ENCODE peak calls at places on chromosomes 3 and 15, in nine cellular contexts. One of them, this sample, is unnamed.

GRCh38 chr3:197371521-197372075 is 73.2 kb upstream of the DLG1 start:
- DNase-seq in astrocyte of the spinal cord: peak; percentile 47
- DNase-seq in NB4: no peak
- DNase-seq in heart right ventricle: no peak
- DNase-seq in CD8-positive, alpha-beta T cell: no peak
- DNase-seq in cardiac muscle cell: no peak
- DNase-seq in astrocyte: peak; percentile 63
- DNase-seq in mesothelial cell of epicardium: no peak
- DNase-seq in pancreas: no peak
- DNase-seq in this sample: no peak

GRCh38 chr3:37221407-37221806 is 47.0 kb upstream of the LRRFIP2 start:
- DNase-seq in astrocyte of the spinal cord: peak; percentile 82
- DNase-seq in NB4: no peak
- DNase-seq in heart right ventricle: no peak
- DNase-seq in CD8-positive, alpha-beta T cell: no peak
- DNase-seq in cardiac muscle cell: peak; percentile 54
- DNase-seq in astrocyte: peak; percentile 85
- DNase-seq in mesothelial cell of epicardium: no peak
- DNase-seq in pancreas: no peak
- DNase-seq in this sample: peak; percentile 83

GRCh38 chr3:139434764-139435291 is 41.5 kb downstream of the RBP2 start:
- DNase-seq in astrocyte of the spinal cord: no peak
- DNase-seq in NB4: no peak
- DNase-seq in heart right ventricle: peak; percentile 16
- DNase-seq in CD8-positive, alpha-beta T cell: no peak
- DNase-seq in cardiac muscle cell: peak; percentile 82
- DNase-seq in astrocyte: no peak
- DNase-seq in mesothelial cell of epicardium: no peak
- DNase-seq in pancreas: no peak
- DNase-seq in this sample: peak; percentile 20

GRCh38 chr3:49173792-49174170 is 2.4 kb downstream of the KLHDC8B start:
- DNase-seq in astrocyte of the spinal cord: peak; percentile 34
- DNase-seq in NB4: no peak
- DNase-seq in heart right ventricle: peak; percentile 43
- DNase-seq in CD8-positive, alpha-beta T cell: no peak
- DNase-seq in cardiac muscle cell: peak; percentile 60
- DNase-seq in astrocyte: peak; percentile 27
- DNase-seq in mesothelial cell of epicardium: no peak
- DNase-seq in pancreas: no peak
- DNase-seq in this sample: peak; percentile 24

GRCh38 chr15:99475754-99476412 is 89.9 kb upstream of the MEF2A start:
- DNase-seq in astrocyte of the spinal cord: no peak
- DNase-seq in NB4: no peak
- DNase-seq in heart right ventricle: no peak
- DNase-seq in CD8-positive, alpha-beta T cell: no peak
- DNase-seq in cardiac muscle cell: no peak
- DNase-seq in astrocyte: no peak
- DNase-seq in mesothelial cell of epicardium: no peak
- DNase-seq in pancreas: no peak
- DNase-seq in this sample: no peak

GRCh38 chr15:64870350-64870749 is 28.6 kb downstream of the PLEKHO2 start:
- DNase-seq in astrocyte of the spinal cord: no peak
- DNase-seq in NB4: no peak
- DNase-seq in heart right ventricle: no peak
- DNase-seq in CD8-positive, alpha-beta T cell: no peak
- DNase-seq in cardiac muscle cell: no peak
- DNase-seq in astrocyte: no peak
- DNase-seq in mesothelial cell of epicardium: no peak
- DNase-seq in pancreas: no peak
- DNase-seq in this sample: no peak

GRCh38 chr3:162192340-162193004 is 695.9 kb downstream of the OTOL1 start:
- DNase-seq in astrocyte of the spinal cord: no peak
- DNase-seq in NB4: no peak
- DNase-seq in heart right ventricle: no peak
- DNase-seq in CD8-positive, alpha-beta T cell: no peak
- DNase-seq in cardiac muscle cell: no peak
- DNase-seq in astrocyte: no peak
- DNase-seq in mesothelial cell of epicardium: no peak
- DNase-seq in pancreas: no peak
- DNase-seq in this sample: no peak

GRCh38 chr3:34260266-34260990 is 462.0 kb downstream of the PDCD6IP start:
- DNase-seq in astrocyte of the spinal cord: peak; percentile 69
- DNase-seq in NB4: peak; percentile 44
- DNase-seq in heart right ventricle: no peak
- DNase-seq in CD8-positive, alpha-beta T cell: no peak
- DNase-seq in cardiac muscle cell: peak; percentile 55
- DNase-seq in astrocyte: peak; percentile 13
- DNase-seq in mesothelial cell of epicardium: peak; percentile 42
- DNase-seq in pancreas: peak; percentile 19
- DNase-seq in this sample: peak; percentile 69

GRCh38 chr3:59286791-59287531 is 237.1 kb upstream of the CFAP20DC start:
- DNase-seq in astrocyte of the spinal cord: no peak
- DNase-seq in NB4: peak; percentile 37
- DNase-seq in heart right ventricle: no peak
- DNase-seq in CD8-positive, alpha-beta T cell: no peak
- DNase-seq in cardiac muscle cell: peak; percentile 21
- DNase-seq in astrocyte: peak; percentile 22
- DNase-seq in mesothelial cell of epicardium: no peak
- DNase-seq in pancreas: peak; percentile 86
- DNase-seq in this sample: peak; percentile 18

GRCh38 chr3:177195941-177196472 is 1.3 kb downstream of the TBL1XR1 start:
- DNase-seq in astrocyte of the spinal cord: no peak
- DNase-seq in NB4: peak; percentile 69
- DNase-seq in heart right ventricle: no peak
- DNase-seq in CD8-positive, alpha-beta T cell: peak; percentile 39
- DNase-seq in cardiac muscle cell: peak; percentile 39
- DNase-seq in astrocyte: no peak
- DNase-seq in mesothelial cell of epicardium: no peak
- DNase-seq in pancreas: no peak
- DNase-seq in this sample: no peak

GRCh38 chr3:161057518-161057917 is 47.6 kb downstream of the B3GALNT1 start:
- DNase-seq in astrocyte of the spinal cord: no peak
- DNase-seq in NB4: no peak
- DNase-seq in heart right ventricle: no peak
- DNase-seq in CD8-positive, alpha-beta T cell: no peak
- DNase-seq in cardiac muscle cell: no peak
- DNase-seq in astrocyte: no peak
- DNase-seq in mesothelial cell of epicardium: no peak
- DNase-seq in pancreas: no peak
- DNase-seq in this sample: no peak

GRCh38 chr15:69554321-69554961 is 101.8 kb downstream of the RPLP1 start:
- DNase-seq in astrocyte of the spinal cord: no peak
- DNase-seq in NB4: no peak
- DNase-seq in heart right ventricle: no peak
- DNase-seq in CD8-positive, alpha-beta T cell: no peak
- DNase-seq in cardiac muscle cell: no peak
- DNase-seq in astrocyte: no peak
- DNase-seq in mesothelial cell of epicardium: no peak
- DNase-seq in pancreas: no peak
- DNase-seq in this sample: no peak

GRCh38 chr3:65732060-65732933 is 306.4 kb downstream of the MAGI1 start:
- DNase-seq in astrocyte of the spinal cord: peak; percentile 76
- DNase-seq in NB4: peak; percentile 44
- DNase-seq in heart right ventricle: no peak
- DNase-seq in CD8-positive, alpha-beta T cell: no peak
- DNase-seq in cardiac muscle cell: peak; percentile 73
- DNase-seq in astrocyte: peak; percentile 35
- DNase-seq in mesothelial cell of epicardium: no peak
- DNase-seq in pancreas: no peak
- DNase-seq in this sample: peak; percentile 54

GRCh38 chr15:84938726-84939125 is 42.9 kb upstream of the PDE8A start:
- DNase-seq in astrocyte of the spinal cord: no peak
- DNase-seq in NB4: no peak
- DNase-seq in heart right ventricle: no peak
- DNase-seq in CD8-positive, alpha-beta T cell: no peak
- DNase-seq in cardiac muscle cell: no peak
- DNase-seq in astrocyte: no peak
- DNase-seq in mesothelial cell of epicardium: no peak
- DNase-seq in pancreas: no peak
- DNase-seq in this sample: no peak

GRCh38 chr15:34436956-34437442 is 609 bp downstream of the GOLGA8A start:
- DNase-seq in astrocyte of the spinal cord: peak; percentile 32
- DNase-seq in NB4: peak; percentile 81
- DNase-seq in heart right ventricle: peak; percentile 54
- DNase-seq in CD8-positive, alpha-beta T cell: peak; percentile 48
- DNase-seq in cardiac muscle cell: peak; percentile 25
- DNase-seq in astrocyte: peak; percentile 24
- DNase-seq in mesothelial cell of epicardium: no peak
- DNase-seq in pancreas: peak; percentile 31
- DNase-seq in this sample: no peak

GRCh38 chr3:123341871-123342630 is 106.8 kb downstream of the ADCY5 start:
- DNase-seq in astrocyte of the spinal cord: no peak
- DNase-seq in NB4: no peak
- DNase-seq in heart right ventricle: no peak
- DNase-seq in CD8-positive, alpha-beta T cell: no peak
- DNase-seq in cardiac muscle cell: no peak
- DNase-seq in astrocyte: no peak
- DNase-seq in mesothelial cell of epicardium: no peak
- DNase-seq in pancreas: no peak
- DNase-seq in this sample: no peak

GRCh38 chr3:40780801-40781406 is 256.1 kb downstream of the ZNF621 start:
- DNase-seq in astrocyte of the spinal cord: peak; percentile 88
- DNase-seq in NB4: no peak
- DNase-seq in heart right ventricle: peak; percentile 61
- DNase-seq in CD8-positive, alpha-beta T cell: no peak
- DNase-seq in cardiac muscle cell: peak; percentile 60
- DNase-seq in astrocyte: peak; percentile 60
- DNase-seq in mesothelial cell of epicardium: no peak
- DNase-seq in pancreas: no peak
- DNase-seq in this sample: peak; percentile 35

GRCh38 chr3:53630547-53630946 is 136.1 kb downstream of the CACNA1D start:
- DNase-seq in astrocyte of the spinal cord: no peak
- DNase-seq in NB4: no peak
- DNase-seq in heart right ventricle: no peak
- DNase-seq in CD8-positive, alpha-beta T cell: no peak
- DNase-seq in cardiac muscle cell: no peak
- DNase-seq in astrocyte: peak; percentile 2
- DNase-seq in mesothelial cell of epicardium: no peak
- DNase-seq in pancreas: no peak
- DNase-seq in this sample: no peak

GRCh38 chr3:98788651-98789050 is 25.5 kb downstream of the ST3GAL6 start:
- DNase-seq in astrocyte of the spinal cord: peak; percentile 50
- DNase-seq in NB4: no peak
- DNase-seq in heart right ventricle: peak; percentile 26
- DNase-seq in CD8-positive, alpha-beta T cell: no peak
- DNase-seq in cardiac muscle cell: peak; percentile 60
- DNase-seq in astrocyte: no peak
- DNase-seq in mesothelial cell of epicardium: no peak
- DNase-seq in pancreas: no peak
- DNase-seq in this sample: no peak

GRCh38 chr3:140421884-140422283 is 256.0 kb upstream of the TRIM42 start:
- DNase-seq in astrocyte of the spinal cord: no peak
- DNase-seq in NB4: no peak
- DNase-seq in heart right ventricle: no peak
- DNase-seq in CD8-positive, alpha-beta T cell: no peak
- DNase-seq in cardiac muscle cell: no peak
- DNase-seq in astrocyte: no peak
- DNase-seq in mesothelial cell of epicardium: no peak
- DNase-seq in pancreas: no peak
- DNase-seq in this sample: no peak

GRCh38 chr3:113277886-113278598 is 66.7 kb downstream of the BOC start:
- DNase-seq in astrocyte of the spinal cord: no peak
- DNase-seq in NB4: no peak
- DNase-seq in heart right ventricle: no peak
- DNase-seq in CD8-positive, alpha-beta T cell: no peak
- DNase-seq in cardiac muscle cell: no peak
- DNase-seq in astrocyte: no peak
- DNase-seq in mesothelial cell of epicardium: no peak
- DNase-seq in pancreas: no peak
- DNase-seq in this sample: no peak
- TF ChIP-seq CTCF in astrocyte of the spinal cord: peak; percentile 20
- TF ChIP-seq CTCF in NB4: no peak
- TF ChIP-seq CTCF in heart right ventricle: no peak
- TF ChIP-seq CTCF in CD8-positive, alpha-beta T cell: no peak
- TF ChIP-seq CTCF in cardiac muscle cell: no peak
- TF ChIP-seq CTCF in astrocyte: no peak
- TF ChIP-seq CTCF in mesothelial cell of epicardium: no peak
- TF ChIP-seq CTCF in pancreas: no peak
- TF ChIP-seq CTCF in this sample: peak; percentile 45

DNA sequence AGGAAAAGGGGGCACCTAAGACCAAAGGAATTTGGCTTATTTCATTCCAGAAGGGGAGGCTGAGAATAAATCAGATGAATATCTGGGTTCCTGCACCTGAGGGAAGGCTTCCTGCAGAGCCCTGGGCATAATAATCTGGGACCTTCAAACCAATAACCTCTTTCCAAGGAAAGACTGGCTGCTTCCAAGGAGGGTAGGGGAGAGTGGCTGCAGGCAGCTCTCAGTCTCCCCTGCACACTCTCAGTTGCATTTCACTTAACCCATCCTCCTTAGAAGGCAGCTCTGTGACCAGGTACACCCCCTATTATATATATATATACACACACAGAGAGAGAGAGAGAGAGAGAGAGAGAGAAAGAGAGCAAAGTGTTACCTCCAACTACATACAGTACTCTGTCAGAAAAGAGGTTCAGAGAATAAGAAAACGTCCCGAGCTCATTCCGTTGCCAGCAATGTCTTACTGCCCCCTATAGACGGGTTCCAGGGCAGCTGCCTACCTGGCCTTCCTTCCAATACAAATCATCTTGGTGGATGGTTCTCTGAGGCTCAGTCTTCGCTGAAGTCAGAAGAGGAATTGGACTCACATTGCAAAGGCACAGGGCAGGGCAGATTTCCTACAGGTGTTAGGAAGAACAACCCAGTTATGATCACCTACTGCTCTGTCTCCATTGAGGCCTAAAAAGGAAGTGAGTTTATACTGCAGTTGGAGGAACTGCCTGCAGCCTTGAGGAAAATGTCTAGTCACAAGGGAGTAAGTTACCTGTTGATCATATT is 26.1 kb downstream of the CAPN3 start:
- DNase-seq in astrocyte of the spinal cord: peak; percentile 43
- DNase-seq in NB4: peak; percentile 76
- DNase-seq in heart right ventricle: no peak
- DNase-seq in CD8-positive, alpha-beta T cell: no peak
- DNase-seq in cardiac muscle cell: peak; percentile 76
- DNase-seq in astrocyte: peak; percentile 10
- DNase-seq in mesothelial cell of epicardium: no peak
- DNase-seq in pancreas: no peak
- DNase-seq in this sample: peak; percentile 46
- TF ChIP-seq CTCF in astrocyte of the spinal cord: peak; percentile 82
- TF ChIP-seq CTCF in NB4: peak; percentile 91
- TF ChIP-seq CTCF in heart right ventricle: peak; percentile 29
- TF ChIP-seq CTCF in CD8-positive, alpha-beta T cell: no peak
- TF ChIP-seq CTCF in cardiac muscle cell: peak; percentile 87
- TF ChIP-seq CTCF in astrocyte: peak; percentile 67
- TF ChIP-seq CTCF in mesothelial cell of epicardium: peak; percentile 42
- TF ChIP-seq CTCF in pancreas: no peak
- TF ChIP-seq CTCF in this sample: peak; percentile 92

GRCh38 chr3:186012137-186012536 is 74.3 kb upstream of the TRA2B start:
- DNase-seq in astrocyte of the spinal cord: no peak
- DNase-seq in NB4: no peak
- DNase-seq in heart right ventricle: no peak
- DNase-seq in CD8-positive, alpha-beta T cell: no peak
- DNase-seq in cardiac muscle cell: no peak
- DNase-seq in astrocyte: no peak
- DNase-seq in mesothelial cell of epicardium: no peak
- DNase-seq in pancreas: no peak
- DNase-seq in this sample: no peak
- TF ChIP-seq CTCF in astrocyte of the spinal cord: no peak
- TF ChIP-seq CTCF in NB4: no peak
- TF ChIP-seq CTCF in heart right ventricle: no peak
- TF ChIP-seq CTCF in CD8-positive, alpha-beta T cell: no peak
- TF ChIP-seq CTCF in cardiac muscle cell: no peak
- TF ChIP-seq CTCF in astrocyte: no peak
- TF ChIP-seq CTCF in mesothelial cell of epicardium: no peak
- TF ChIP-seq CTCF in pancreas: no peak
- TF ChIP-seq CTCF in this sample: no peak

GRCh38 chr15:77497108-77497737 is 76.5 kb downstream of the HMG20A start:
- DNase-seq in astrocyte of the spinal cord: peak; percentile 76
- DNase-seq in NB4: no peak
- DNase-seq in heart right ventricle: peak; percentile 85
- DNase-seq in CD8-positive, alpha-beta T cell: no peak
- DNase-seq in cardiac muscle cell: peak; percentile 67
- DNase-seq in astrocyte: peak; percentile 45
- DNase-seq in mesothelial cell of epicardium: no peak
- DNase-seq in pancreas: peak; percentile 78
- DNase-seq in this sample: peak; percentile 23
- TF ChIP-seq CTCF in astrocyte of the spinal cord: no peak
- TF ChIP-seq CTCF in NB4: no peak
- TF ChIP-seq CTCF in heart right ventricle: no peak
- TF ChIP-seq CTCF in CD8-positive, alpha-beta T cell: no peak
- TF ChIP-seq CTCF in cardiac muscle cell: no peak
- TF ChIP-seq CTCF in astrocyte: no peak
- TF ChIP-seq CTCF in mesothelial cell of epicardium: no peak
- TF ChIP-seq CTCF in pancreas: no peak
- TF ChIP-seq CTCF in this sample: no peak

This sample was measured in brain microvascular endothelial cell.